ENCODE peak calls at places on chromosome 6, in ten cellular contexts. One of them, this sample, is unnamed.

GRCh38 chr6:15588966-15589634 is 73.7 kb downstream of the DTNBP1 start:
- DNase-seq in A549: no peak
- DNase-seq in H1: no peak
- DNase-seq in mesenchymal stem cell: peak; percentile 82
- DNase-seq in psoas muscle: no peak
- DNase-seq in cardiac muscle cell: no peak
- DNase-seq in breast epithelium: no peak
- DNase-seq in HepG2: no peak
- DNase-seq in PC-3: peak; percentile 53
- DNase-seq in brain microvascular endothelial cell: peak; percentile 51
- DNase-seq in this sample: no peak

GRCh38 chr6:131627724-131628682 is at the start of gene MED23:
- DNase-seq in HepG2: peak; percentile 95
- DNase-seq in brain microvascular endothelial cell: peak; percentile 93
- DNase-seq in breast epithelium: peak; percentile 94
- DNase-seq in mesenchymal stem cell: peak; percentile 94
- DNase-seq in A549: peak; percentile 93
- DNase-seq in H1: peak; percentile 100
- DNase-seq in cardiac muscle cell: peak; percentile 97
- DNase-seq in psoas muscle: peak; percentile 96
- DNase-seq in PC-3: peak; percentile 90
- DNase-seq in this sample: peak; percentile 96

GRCh38 chr6:137852811-137853210 is 14.2 kb upstream of the TNFAIP3 start:
- DNase-seq in psoas muscle: no peak
- DNase-seq in cardiac muscle cell: no peak
- DNase-seq in A549: no peak
- DNase-seq in brain microvascular endothelial cell: no peak
- DNase-seq in PC-3: no peak
- DNase-seq in HepG2: no peak
- DNase-seq in H1: no peak
- DNase-seq in breast epithelium: no peak
- DNase-seq in mesenchymal stem cell: no peak
- DNase-seq in this sample: no peak

GRCh38 chr6:169779092-169779815 is 27.8 kb downstream of the ERMARD start:
- DNase-seq in cardiac muscle cell: no peak
- DNase-seq in A549: no peak
- DNase-seq in H1: no peak
- DNase-seq in psoas muscle: no peak
- DNase-seq in HepG2: no peak
- DNase-seq in mesenchymal stem cell: no peak
- DNase-seq in breast epithelium: no peak
- DNase-seq in PC-3: no peak
- DNase-seq in brain microvascular endothelial cell: no peak
- DNase-seq in this sample: no peak

GRCh38 chr6:39964530-39964929 is 30.3 kb upstream of the MOCS1 start:
- DNase-seq in cardiac muscle cell: no peak
- DNase-seq in psoas muscle: no peak
- DNase-seq in A549: no peak
- DNase-seq in PC-3: no peak
- DNase-seq in mesenchymal stem cell: no peak
- DNase-seq in H1: no peak
- DNase-seq in HepG2: no peak
- DNase-seq in brain microvascular endothelial cell: no peak
- DNase-seq in breast epithelium: no peak
- DNase-seq in this sample: no peak

GRCh38 chr6:75244063-75244575 is 518 bp upstream of the COX7A2 start:
- DNase-seq in PC-3: no peak
- DNase-seq in breast epithelium: no peak
- DNase-seq in mesenchymal stem cell: no peak
- DNase-seq in brain microvascular endothelial cell: no peak
- DNase-seq in psoas muscle: no peak
- DNase-seq in HepG2: no peak
- DNase-seq in cardiac muscle cell: no peak
- DNase-seq in A549: no peak
- DNase-seq in H1: no peak
- DNase-seq in this sample: no peak

GRCh38 chr6:86723729-86724128 is 213.6 kb upstream of the HTR1E start:
- DNase-seq in HepG2: no peak
- DNase-seq in cardiac muscle cell: no peak
- DNase-seq in brain microvascular endothelial cell: no peak
- DNase-seq in A549: peak; percentile 12
- DNase-seq in psoas muscle: no peak
- DNase-seq in mesenchymal stem cell: peak; percentile 3
- DNase-seq in PC-3: peak; percentile 36
- DNase-seq in breast epithelium: no peak
- DNase-seq in H1: no peak
- DNase-seq in this sample: no peak

GRCh38 chr6:3319801-3320200 is 61.1 kb downstream of the PSMG4 start:
- DNase-seq in H1: no peak
- DNase-seq in HepG2: no peak
- DNase-seq in cardiac muscle cell: no peak
- DNase-seq in psoas muscle: no peak
- DNase-seq in PC-3: no peak
- DNase-seq in brain microvascular endothelial cell: no peak
- DNase-seq in breast epithelium: no peak
- DNase-seq in mesenchymal stem cell: no peak
- DNase-seq in A549: no peak
- DNase-seq in this sample: no peak

GRCh38 chr6:15839969-15840541 is 177.2 kb upstream of the DTNBP1 start:
- DNase-seq in brain microvascular endothelial cell: no peak
- DNase-seq in HepG2: no peak
- DNase-seq in mesenchymal stem cell: no peak
- DNase-seq in H1: no peak
- DNase-seq in psoas muscle: no peak
- DNase-seq in PC-3: no peak
- DNase-seq in cardiac muscle cell: no peak
- DNase-seq in A549: no peak
- DNase-seq in breast epithelium: no peak
- DNase-seq in this sample: no peak

GRCh38 chr6:144055121-144055931 is 40.0 kb downstream of the SF3B5 start:
- DNase-seq in PC-3: no peak
- DNase-seq in A549: no peak
- DNase-seq in mesenchymal stem cell: no peak
- DNase-seq in psoas muscle: no peak
- DNase-seq in cardiac muscle cell: no peak
- DNase-seq in brain microvascular endothelial cell: no peak
- DNase-seq in HepG2: no peak
- DNase-seq in H1: no peak
- DNase-seq in breast epithelium: no peak
- DNase-seq in this sample: no peak

GRCh38 chr6:105077592-105078463 is 102.0 kb downstream of the POPDC3 start:
- DNase-seq in H1: no peak
- DNase-seq in brain microvascular endothelial cell: peak; percentile 15
- DNase-seq in HepG2: peak; percentile 51
- DNase-seq in breast epithelium: no peak
- DNase-seq in PC-3: peak; percentile 71
- DNase-seq in mesenchymal stem cell: peak; percentile 69
- DNase-seq in psoas muscle: no peak
- DNase-seq in A549: peak; percentile 51
- DNase-seq in cardiac muscle cell: peak; percentile 54
- DNase-seq in this sample: no peak

GRCh38 chr6:140546640-140547039 is 1172.2 kb upstream of the CITED2 start:
- DNase-seq in psoas muscle: no peak
- DNase-seq in cardiac muscle cell: no peak
- DNase-seq in brain microvascular endothelial cell: no peak
- DNase-seq in PC-3: peak; percentile 65
- DNase-seq in A549: no peak
- DNase-seq in HepG2: no peak
- DNase-seq in H1: no peak
- DNase-seq in mesenchymal stem cell: peak; percentile 51
- DNase-seq in breast epithelium: no peak
- DNase-seq in this sample: no peak

GRCh38 chr6:44224154-44224977 is 971 bp downstream of the SLC29A1 start:
- DNase-seq in psoas muscle: no peak
- DNase-seq in brain microvascular endothelial cell: no peak
- DNase-seq in mesenchymal stem cell: no peak
- DNase-seq in PC-3: peak; percentile 44
- DNase-seq in breast epithelium: no peak
- DNase-seq in A549: no peak
- DNase-seq in HepG2: no peak
- DNase-seq in cardiac muscle cell: peak; percentile 39
- DNase-seq in H1: no peak
- DNase-seq in this sample: no peak

GRCh38 chr6:44225579-44226325 is 2.4 kb downstream of the SLC29A1 start:
- DNase-seq in HepG2: no peak
- DNase-seq in mesenchymal stem cell: no peak
- DNase-seq in H1: no peak
- DNase-seq in brain microvascular endothelial cell: no peak
- DNase-seq in A549: no peak
- DNase-seq in PC-3: no peak
- DNase-seq in psoas muscle: no peak
- DNase-seq in cardiac muscle cell: no peak
- DNase-seq in breast epithelium: no peak
- DNase-seq in this sample: no peak

GRCh38 chr6:44226368-44227137 is 3.2 kb downstream of the SLC29A1 start:
- DNase-seq in HepG2: no peak
- DNase-seq in H1: no peak
- DNase-seq in breast epithelium: no peak
- DNase-seq in brain microvascular endothelial cell: no peak
- DNase-seq in psoas muscle: peak; percentile 67
- DNase-seq in cardiac muscle cell: peak; percentile 54
- DNase-seq in PC-3: no peak
- DNase-seq in mesenchymal stem cell: no peak
- DNase-seq in A549: no peak
- DNase-seq in this sample: no peak

GRCh38 chr6:44223471-44224153 is at the start of gene SLC29A1:
- DNase-seq in breast epithelium: peak; percentile 80
- DNase-seq in HepG2: peak; percentile 74
- DNase-seq in brain microvascular endothelial cell: no peak
- DNase-seq in A549: peak; percentile 69
- DNase-seq in H1: peak; percentile 86
- DNase-seq in mesenchymal stem cell: peak; percentile 47
- DNase-seq in psoas muscle: peak; percentile 89
- DNase-seq in cardiac muscle cell: peak; percentile 87
- DNase-seq in PC-3: peak; percentile 72
- DNase-seq in this sample: no peak

GRCh38 chr6:44224978-44225330 is 1.6 kb downstream of the SLC29A1 start:
- DNase-seq in cardiac muscle cell: no peak
- DNase-seq in A549: no peak
- DNase-seq in H1: no peak
- DNase-seq in HepG2: no peak
- DNase-seq in mesenchymal stem cell: no peak
- DNase-seq in breast epithelium: no peak
- DNase-seq in brain microvascular endothelial cell: no peak
- DNase-seq in psoas muscle: no peak
- DNase-seq in PC-3: no peak
- DNase-seq in this sample: no peak
- H3K27ac ChIP-seq in cardiac muscle cell: no peak overlapping the region
- H3K27ac ChIP-seq in A549: no peak overlapping the region
- H3K27ac ChIP-seq in H1: no peak overlapping the region
- H3K27ac ChIP-seq in HepG2: no peak overlapping the region
- H3K27ac ChIP-seq in mesenchymal stem cell: no peak overlapping the region
- H3K27ac ChIP-seq in breast epithelium: peak overlapping the region; percentile 98
- H3K27ac ChIP-seq in brain microvascular endothelial cell: no peak overlapping the region
- H3K27ac ChIP-seq in psoas muscle: peak overlapping the region; percentile 87
- H3K27ac ChIP-seq in PC-3: no peak overlapping the region
- H3K27ac ChIP-seq in this sample: no peak overlapping the region

GRCh38 chr6:157756708-157757429 is 66.2 kb upstream of the SNX9 start:
- DNase-seq in H1: peak; percentile 93
- DNase-seq in psoas muscle: peak; percentile 92
- DNase-seq in brain microvascular endothelial cell: peak; percentile 82
- DNase-seq in PC-3: peak; percentile 83
- DNase-seq in A549: peak; percentile 70
- DNase-seq in HepG2: peak; percentile 81
- DNase-seq in mesenchymal stem cell: peak; percentile 80
- DNase-seq in cardiac muscle cell: peak; percentile 83
- DNase-seq in breast epithelium: peak; percentile 90
- DNase-seq in this sample: peak; percentile 93
- H3K4me3 ChIP-seq in H1: no peak overlapping the region
- H3K4me3 ChIP-seq in psoas muscle: peak overlapping the region; percentile 37
- H3K4me3 ChIP-seq in brain microvascular endothelial cell: no peak overlapping the region
- H3K4me3 ChIP-seq in PC-3: peak overlapping the region; percentile 27
- H3K4me3 ChIP-seq in A549: no peak overlapping the region
- H3K4me3 ChIP-seq in HepG2: peak overlapping the region; percentile 4
- H3K4me3 ChIP-seq in mesenchymal stem cell: no peak overlapping the region
- H3K4me3 ChIP-seq in cardiac muscle cell: no peak overlapping the region
- H3K4me3 ChIP-seq in breast epithelium: peak overlapping the region; percentile 29
- H3K4me3 ChIP-seq in this sample: no peak overlapping the region

GRCh38 chr6:124007266-124007665 is 203.6 kb downstream of the NKAIN2 start:
- DNase-seq in H1: no peak
- DNase-seq in PC-3: no peak
- DNase-seq in A549: no peak
- DNase-seq in psoas muscle: no peak
- DNase-seq in breast epithelium: no peak
- DNase-seq in brain microvascular endothelial cell: no peak
- DNase-seq in HepG2: no peak
- DNase-seq in cardiac muscle cell: no peak
- DNase-seq in mesenchymal stem cell: no peak
- DNase-seq in this sample: no peak
- H3K27ac ChIP-seq in H1: no peak overlapping the region
- H3K27ac ChIP-seq in PC-3: no peak overlapping the region
- H3K27ac ChIP-seq in A549: no peak overlapping the region
- H3K27ac ChIP-seq in psoas muscle: no peak overlapping the region
- H3K27ac ChIP-seq in breast epithelium: no peak overlapping the region
- H3K27ac ChIP-seq in brain microvascular endothelial cell: no peak overlapping the region
- H3K27ac ChIP-seq in HepG2: no peak overlapping the region
- H3K27ac ChIP-seq in cardiac muscle cell: no peak overlapping the region
- H3K27ac ChIP-seq in mesenchymal stem cell: no peak overlapping the region
- H3K27ac ChIP-seq in this sample: no peak overlapping the region

GRCh38 chr6:26335631-26336323 is 29.2 kb upstream of the BTN3A2 start:
- DNase-seq in brain microvascular endothelial cell: no peak
- DNase-seq in H1: no peak
- DNase-seq in mesenchymal stem cell: no peak
- DNase-seq in psoas muscle: no peak
- DNase-seq in A549: no peak
- DNase-seq in HepG2: no peak
- DNase-seq in PC-3: no peak
- DNase-seq in cardiac muscle cell: no peak
- DNase-seq in breast epithelium: no peak
- DNase-seq in this sample: no peak
- H3K4me3 ChIP-seq in brain microvascular endothelial cell: no peak overlapping the region
- H3K4me3 ChIP-seq in H1: no peak overlapping the region
- H3K4me3 ChIP-seq in mesenchymal stem cell: no peak overlapping the region
- H3K4me3 ChIP-seq in psoas muscle: no peak overlapping the region
- H3K4me3 ChIP-seq in A549: no peak overlapping the region
- H3K4me3 ChIP-seq in HepG2: no peak overlapping the region
- H3K4me3 ChIP-seq in PC-3: peak overlapping the region; percentile 23
- H3K4me3 ChIP-seq in cardiac muscle cell: no peak overlapping the region
- H3K4me3 ChIP-seq in breast epithelium: no peak overlapping the region
- H3K4me3 ChIP-seq in this sample: no peak overlapping the region

This sample was measured in suprapubic skin.